ENCODE peak calls at places on chromosomes 3 and 15, in four cellular contexts. E is HepG2, Q is GM12892, B is upper lobe of left lung. S is an unnamed sample.

GRCh38 chr15:43509002-43509922 is 8.1 kb upstream of the MAP1A start:
- DNase-seq in E (peak; percentile 20), Q (no peak), B (no peak), S (no peak)

GRCh38 chr3:188349276-188349962 is 195.5 kb downstream of the LPP start:
- DNase-seq in E (no peak), Q (no peak), B (no peak), S (no peak)

GRCh38 chr3:40546811-40547210 is 22.1 kb downstream of the ZNF621 start:
- DNase-seq in E (no peak), Q (no peak), B (no peak), S (no peak)

GRCh38 chr3:110933786-110934415 is 137.7 kb upstream of the NECTIN3 start:
- DNase-seq in E (no peak), Q (no peak), B (no peak), S (no peak)

GRCh38 chr3:180594631-180595348 is 7.2 kb upstream of the TTC14 start:
- DNase-seq in E (peak; percentile 13), Q (no peak), B (no peak), S (no peak)

GRCh38 chr15:82571722-82572222 is 31.5 kb upstream of the RPS17 start:
- DNase-seq in E (no peak), Q (no peak), B (peak; percentile 50), S (peak; percentile 80)

GRCh38 chr3:126540342-126540849 is 16.4 kb downstream of the CHST13 start:
- DNase-seq in E (no peak), Q (no peak), B (no peak), S (peak; percentile 48)

GRCh38 chr3:138442433-138442832 is 8.0 kb downstream of the ESYT3 start:
- DNase-seq in E (peak; percentile 59), Q (no peak), B (no peak), S (no peak)

GRCh38 chr3:29683306-29683993 is 402.6 kb downstream of the RBMS3 start:
- DNase-seq in E (no peak), Q (no peak), B (no peak), S (no peak)

GRCh38 chr3:16824085-16824696 is 60.6 kb upstream of the PLCL2 start:
- DNase-seq in E (no peak), Q (no peak), B (no peak), S (no peak)

GRCh38 chr3:119322021-119322522 is 27.9 kb downstream of the ARHGAP31 start:
- DNase-seq in E (no peak), Q (no peak), B (no peak), S (no peak)

GRCh38 chr15:67821784-67822451 is 3.4 kb upstream of the SKOR1 start:
- DNase-seq in E (no peak), Q (no peak), B (peak; percentile 60), S (no peak)

GRCh38 chr15:42727740-42728355 is 9.1 kb downstream of the CDAN1 start:
- DNase-seq in E (no peak), Q (no peak), B (peak; percentile 51), S (no peak)

GRCh38 chr15:61831505-61831921 is 228.7 kb downstream of the VPS13C start:
- DNase-seq in E (no peak), Q (no peak), B (peak; percentile 25), S (no peak)

GRCh38 chr3:167851171-167851570 is 115.7 kb downstream of the SERPINI1 start:
- DNase-seq in E (no peak), Q (no peak), B (no peak), S (no peak)

GRCh38 chr3:154926721-154927120 is 153.4 kb upstream of the MME start:
- DNase-seq in E (no peak), Q (no peak), B (no peak), S (no peak)

GRCh38 chr15:53982876-53983275 is 4.6 kb downstream of the UNC13C start:
- DNase-seq in E (no peak), Q (no peak), B (no peak), S (no peak)

GRCh38 chr15:48250640-48251076 is 44.6 kb downstream of the SLC12A1 start:
- DNase-seq in E (peak; percentile 25), Q (no peak), B (no peak), S (no peak)

GRCh38 chr15:71338251-71338650 is 223.0 kb downstream of the THSD4 start:
- DNase-seq in E (no peak), Q (no peak), B (no peak), S (no peak)

GRCh38 chr3:183081459-183082183 is 17.7 kb downstream of the MCCC1 start:
- DNase-seq in E (no peak), Q (no peak), B (no peak), S (no peak)

GRCh38 chr3:64267774-64268604 is 42.7 kb upstream of the PRICKLE2 start:
- DNase-seq in E (no peak), Q (no peak), B (peak; percentile 87), S (peak; percentile 81)

GRCh38 chr15:65561934-65562333 is 31.7 kb downstream of the HACD3 start:
- DNase-seq in E (no peak), Q (no peak), B (no peak), S (no peak)

GRCh38 chr15:85770014-85770721 is 24.6 kb downstream of the KLHL25 start:
- DNase-seq in E (no peak), Q (no peak), B (peak; percentile 57), S (no peak)

GRCh38 chr3:126393563-126393962 is 1.1 kb upstream of the CFAP100 start:
- DNase-seq in E (no peak), Q (no peak), B (no peak), S (peak; percentile 13)

GRCh38 chr15:72284781-72285180 is 12.4 kb upstream of the PARP6 start:
- DNase-seq in E (no peak), Q (no peak), B (no peak), S (no peak)

GRCh38 chr3:66378256-66378655 is 122.6 kb downstream of the LRIG1 start:
- DNase-seq in E (no peak), Q (no peak), B (no peak), S (no peak)

GRCh38 chr3:155554777-155555445 is 190.0 kb downstream of the PLCH1 start:
- DNase-seq in E (peak; percentile 67), Q (no peak), B (no peak), S (no peak)

DNA sequence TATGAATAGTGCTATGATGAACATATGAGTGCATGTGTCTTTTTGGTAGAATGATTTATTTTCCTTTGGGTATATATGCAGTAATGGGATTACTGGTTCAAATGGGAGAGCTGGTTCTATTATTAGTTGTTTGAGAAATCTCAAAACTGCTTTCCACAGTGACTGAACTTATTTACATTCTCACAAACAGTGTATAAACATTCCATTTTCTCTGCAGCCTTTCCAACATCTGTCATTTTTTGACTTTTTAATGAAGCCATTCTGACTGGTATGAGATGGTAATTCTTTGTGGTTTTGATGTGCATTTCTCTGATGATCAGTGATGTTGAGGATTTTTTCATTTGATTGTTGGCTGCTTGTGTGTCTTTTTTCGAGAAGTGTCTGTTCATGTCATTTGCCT is 1124.2 kb downstream of the NAALADL2 start:
- DNase-seq in E (no peak), Q (no peak), B (no peak), S (no peak)
- TF ChIP-seq POLR2AphosphoS5 in E (no peak), Q (no peak), B (no peak), S (no peak)

DNA sequence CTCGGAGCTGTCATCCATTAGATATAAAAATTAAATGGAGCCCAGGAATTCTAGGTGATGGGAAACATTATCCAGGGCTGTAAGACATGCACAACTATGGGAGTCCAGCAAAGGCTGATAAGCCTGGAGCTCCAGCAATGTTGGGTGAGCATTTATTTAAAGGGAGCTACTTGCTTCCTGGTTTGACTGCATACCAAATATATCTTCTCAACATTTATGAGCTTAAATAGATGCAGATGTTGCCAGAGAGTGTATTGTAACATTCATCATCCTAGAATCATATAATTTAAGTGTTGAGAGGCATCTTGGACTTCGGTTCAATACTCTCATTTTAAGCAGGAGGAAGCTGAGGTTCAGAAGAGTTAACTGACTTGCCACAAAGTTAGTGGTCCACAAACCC is 12.2 kb upstream of the POLR2M start:
- DNase-seq in E (no peak), Q (no peak), B (no peak), S (no peak)
- TF ChIP-seq POLR2AphosphoS5 in E (no peak), Q (no peak), B (no peak), S (no peak)

GRCh38 chr3:170154569-170155143 is 26.9 kb downstream of the PHC3 start:
- DNase-seq in E (no peak), Q (no peak), B (no peak), S (no peak)
- TF ChIP-seq POLR2AphosphoS5 in E (no peak), Q (no peak), B (no peak), S (no peak)

GRCh38 chr15:75202251-75203016 is 752 bp downstream of the C15orf39 start:
- DNase-seq in E (peak; percentile 38), Q (peak; percentile 82), B (peak; percentile 95), S (peak; percentile 94)
- TF ChIP-seq POLR2AphosphoS5 in E (no peak), Q (peak; percentile 79), B (peak; percentile 60), S (no peak)

GRCh38 chr15:96331141-96331941 is 841 bp downstream of the NR2F2 start:
- DNase-seq in E (no peak), Q (no peak), B (peak; percentile 90), S (no peak)
- TF ChIP-seq POLR2AphosphoS5 in E (no peak), Q (no peak), B (no peak), S (no peak)

DNA sequence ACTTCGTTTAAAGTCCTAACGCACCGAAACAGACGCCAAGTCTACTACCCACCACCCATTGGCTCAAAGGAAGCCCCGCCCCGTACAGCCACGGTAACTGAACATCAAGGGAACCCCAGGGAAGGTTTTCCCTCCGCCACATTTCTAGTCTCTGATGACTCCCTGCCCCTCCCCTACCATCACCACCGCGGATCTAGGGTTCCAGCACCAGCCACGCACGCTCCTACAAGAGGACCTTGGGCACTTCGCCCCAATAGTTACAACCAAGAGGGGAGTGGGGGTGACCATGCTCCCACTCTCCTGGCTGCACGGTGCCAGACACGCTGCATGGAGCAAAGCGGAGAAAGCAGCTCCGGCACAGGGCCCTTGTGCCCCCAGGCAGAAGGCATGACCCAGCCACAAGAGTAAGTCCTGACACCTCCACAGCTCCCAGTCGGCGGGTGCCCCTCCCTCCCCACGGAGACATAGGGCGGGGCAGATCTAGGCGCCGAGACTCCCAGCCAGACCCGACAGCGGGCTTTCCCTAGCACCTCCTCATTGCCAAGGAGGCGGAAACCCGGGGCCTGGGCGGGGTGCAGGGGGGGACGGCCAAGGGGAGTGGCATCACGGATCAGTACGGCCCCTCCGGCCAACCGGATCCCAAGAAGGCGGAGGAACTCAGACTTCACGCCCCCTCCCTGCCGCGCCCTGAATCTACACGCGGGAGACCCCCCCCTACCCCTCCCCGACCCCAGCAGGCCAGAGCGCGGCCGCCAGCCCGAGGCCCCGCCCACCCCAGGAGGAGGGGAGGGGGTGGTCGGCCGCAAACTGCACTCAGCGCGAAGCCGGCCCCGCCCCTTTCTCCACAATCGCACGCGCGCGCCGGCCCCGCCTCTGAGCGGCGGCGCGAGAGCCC is 936 bp downstream of the SIN3A start:
- DNase-seq in E (peak; percentile 93), Q (peak; percentile 66), B (peak; percentile 97), S (peak; percentile 99)
- TF ChIP-seq POLR2AphosphoS5 in E (no peak), Q (no peak), B (peak; percentile 49), S (no peak)

GRCh38 chr15:39803016-39803415 is 20.4 kb upstream of the FSIP1 start:
- DNase-seq in E (no peak), Q (no peak), B (no peak), S (no peak)
- TF ChIP-seq POLR2AphosphoS5 in E (no peak), Q (no peak), B (no peak), S (no peak)

DNA sequence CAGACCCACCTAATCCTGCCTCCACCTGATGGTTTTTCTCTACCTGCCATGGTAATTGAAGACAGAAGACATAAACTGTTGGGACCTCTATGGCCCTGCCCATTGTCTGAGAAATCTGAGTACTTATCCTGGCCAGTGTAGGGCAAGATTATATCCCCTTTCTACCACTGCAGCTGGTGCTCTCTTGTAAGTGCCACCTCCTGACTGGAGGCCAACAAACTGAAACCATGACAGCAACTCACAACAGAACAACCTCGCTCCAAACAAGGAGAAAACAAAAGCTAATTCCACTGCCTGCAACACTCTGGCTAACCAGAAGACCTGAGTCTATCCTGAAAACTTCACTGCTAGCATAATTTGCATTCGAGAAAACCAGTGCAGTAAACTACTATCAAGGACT is 82.9 kb downstream of the CLDN1 start:
- DNase-seq in E (no peak), Q (no peak), B (no peak), S (no peak)
- TF ChIP-seq POLR2AphosphoS5 in E (no peak), Q (no peak), B (no peak), S (no peak)